ENCODE peak calls at places on chromosome 22, in four cellular contexts. G, D, W and E are unnamed samples.

GRCh38 chr22:45341503-45341902 is 31.8 kb downstream of the FAM118A start:
- DNase-seq in D (no peak), W (peak; percentile 42), G (no peak), E (no peak)

GRCh38 chr22:38766076-38766777 is 10.4 kb upstream of the SUN2 start:
- DNase-seq in D (peak; percentile 18), G (peak; percentile 61), W (no peak), E (peak; percentile 70)

GRCh38 chr22:19869497-19870152 is 15.0 kb upstream of the GNB1L start:
- DNase-seq in W (no peak), G (no peak), D (no peak), E (no peak)

GRCh38 chr22:24489011-24489410 is 6.1 kb upstream of the UPB1 start:
- DNase-seq in G (no peak), W (no peak), D (no peak), E (no peak)

GRCh38 chr22:50686794-50687193 is 14.2 kb downstream of the SHANK3 start:
- DNase-seq in W (no peak), G (no peak), D (no peak), E (no peak)

GRCh38 chr22:47200273-47201051 is 438.0 kb downstream of the TBC1D22A start:
- DNase-seq in W (no peak), D (no peak), G (no peak), E (no peak)

GRCh38 chr22:40407831-40408717 is 37.7 kb downstream of the SGSM3 start:
- DNase-seq in D (no peak), W (no peak), G (no peak), E (no peak)

GRCh38 chr22:42960146-42960509 is 54.8 kb downstream of the PACSIN2 start:
- DNase-seq in W (no peak), D (no peak), G (no peak), E (no peak)

GRCh38 chr22:18066181-18066859 is 11.5 kb upstream of the PEX26 start:
- DNase-seq in G (no peak), W (no peak), D (no peak), E (no peak)

GRCh38 chr22:41929158-41929896 is 2.7 kb upstream of the TNFRSF13C start:
- DNase-seq in G (no peak), D (no peak), W (no peak), E (no peak)

GRCh38 chr22:45473626-45474237 is 29.0 kb upstream of the FBLN1 start:
- DNase-seq in D (no peak), W (no peak), G (no peak), E (no peak)

GRCh38 chr22:28332410-28332809 is 347.2 kb downstream of the TTC28 start:
- DNase-seq in W (no peak), G (no peak), D (no peak), E (no peak)

GRCh38 chr22:48500481-48501230 is 1327.0 kb downstream of the BRD1 start:
- DNase-seq in D (no peak), W (no peak), G (no peak), E (no peak)

GRCh38 chr22:36595154-36595553 is 66.2 kb upstream of the EIF3D start:
- DNase-seq in D (no peak), W (no peak), G (no peak), E (peak; percentile 16)